ENCODE peak calls at places on chromosomes 6 and 20, in six cellular contexts. One of them, this sample, is unnamed.

GRCh38 chr6:6825986-6826901 is 237.7 kb downstream of the LY86 start:
- DNase-seq in HepG2: no peak
- DNase-seq in K562: no peak
- DNase-seq in H1: no peak
- DNase-seq in GM12891: peak; percentile 41
- DNase-seq in GM12878: peak; percentile 69
- DNase-seq in this sample: peak; percentile 56

GRCh38 chr6:35181933-35182612 is 31.7 kb upstream of the SCUBE3 start:
- DNase-seq in HepG2: no peak
- DNase-seq in K562: no peak
- DNase-seq in H1: peak; percentile 64
- DNase-seq in GM12891: no peak
- DNase-seq in GM12878: no peak
- DNase-seq in this sample: no peak

GRCh38 chr6:139262519-139263300 is 29.1 kb downstream of the TXLNB start:
- DNase-seq in HepG2: no peak
- DNase-seq in K562: no peak
- DNase-seq in H1: no peak
- DNase-seq in GM12891: no peak
- DNase-seq in GM12878: no peak
- DNase-seq in this sample: no peak

GRCh38 chr20:30485331-30486102 is 771.9 kb upstream of the DEFB115 start:
- DNase-seq in HepG2: no peak
- DNase-seq in K562: no peak
- DNase-seq in H1: peak; percentile 16
- DNase-seq in GM12891: no peak
- DNase-seq in GM12878: no peak
- DNase-seq in this sample: no peak

GRCh38 chr6:42407379-42407778 is 44.3 kb downstream of the TRERF1 start:
- DNase-seq in HepG2: no peak
- DNase-seq in K562: peak; percentile 43
- DNase-seq in H1: no peak
- DNase-seq in GM12891: no peak
- DNase-seq in GM12878: no peak
- DNase-seq in this sample: no peak

GRCh38 chr6:16483315-16483875 is 245.0 kb downstream of the GMPR start:
- DNase-seq in HepG2: no peak
- DNase-seq in K562: no peak
- DNase-seq in H1: no peak
- DNase-seq in GM12891: no peak
- DNase-seq in GM12878: no peak
- DNase-seq in this sample: no peak

GRCh38 chr6:169831450-169832246 is 80.2 kb downstream of the ERMARD start:
- DNase-seq in HepG2: peak; percentile 60
- DNase-seq in K562: peak; percentile 87
- DNase-seq in H1: peak; percentile 97
- DNase-seq in GM12891: peak; percentile 69
- DNase-seq in GM12878: no peak
- DNase-seq in this sample: peak; percentile 57

GRCh38 chr20:45470939-45471338 is 1.4 kb downstream of the WFDC2 start:
- DNase-seq in HepG2: no peak
- DNase-seq in K562: no peak
- DNase-seq in H1: no peak
- DNase-seq in GM12891: no peak
- DNase-seq in GM12878: no peak
- DNase-seq in this sample: no peak

GRCh38 chr20:60038400-60038799 is 80.2 kb downstream of the CDH26 start:
- DNase-seq in HepG2: no peak
- DNase-seq in K562: no peak
- DNase-seq in H1: no peak
- DNase-seq in GM12891: no peak
- DNase-seq in GM12878: no peak
- DNase-seq in this sample: no peak

GRCh38 chr6:44096615-44097014 is 30.6 kb downstream of the MRPL14 start:
- DNase-seq in HepG2: peak; percentile 77
- DNase-seq in K562: peak; percentile 56
- DNase-seq in H1: peak; percentile 75
- DNase-seq in GM12891: peak; percentile 74
- DNase-seq in GM12878: peak; percentile 27
- DNase-seq in this sample: peak; percentile 69

GRCh38 chr6:118799826-118800225 is 94.1 kb upstream of the ASF1A start:
- DNase-seq in HepG2: no peak
- DNase-seq in K562: no peak
- DNase-seq in H1: no peak
- DNase-seq in GM12891: no peak
- DNase-seq in GM12878: no peak
- DNase-seq in this sample: no peak

GRCh38 chr20:34941224-34941623 is 14.4 kb downstream of the GSS start:
- DNase-seq in HepG2: no peak
- DNase-seq in K562: no peak
- DNase-seq in H1: no peak
- DNase-seq in GM12891: no peak
- DNase-seq in GM12878: no peak
- DNase-seq in this sample: no peak

GRCh38 chr20:34942301-34942700 is 13.3 kb downstream of the GSS start:
- DNase-seq in HepG2: no peak
- DNase-seq in K562: no peak
- DNase-seq in H1: no peak
- DNase-seq in GM12891: no peak
- DNase-seq in GM12878: no peak
- DNase-seq in this sample: no peak

GRCh38 chr20:34940126-34940525 is 15.5 kb downstream of the GSS start:
- DNase-seq in HepG2: no peak
- DNase-seq in K562: no peak
- DNase-seq in H1: no peak
- DNase-seq in GM12891: no peak
- DNase-seq in GM12878: no peak
- DNase-seq in this sample: no peak

GRCh38 chr20:34943808-34944568 is 11.6 kb downstream of the GSS start:
- DNase-seq in HepG2: no peak
- DNase-seq in K562: no peak
- DNase-seq in H1: no peak
- DNase-seq in GM12891: no peak
- DNase-seq in GM12878: no peak
- DNase-seq in this sample: no peak

GRCh38 chr20:34938466-34939163 is 17.0 kb downstream of the GSS start:
- DNase-seq in HepG2: no peak
- DNase-seq in K562: no peak
- DNase-seq in H1: no peak
- DNase-seq in GM12891: no peak
- DNase-seq in GM12878: no peak
- DNase-seq in this sample: no peak
- TF ChIP-seq POLR2AphosphoS5 in HepG2: no peak
- TF ChIP-seq POLR2AphosphoS5 in K562: no peak
- TF ChIP-seq POLR2AphosphoS5 in H1: no peak
- TF ChIP-seq POLR2AphosphoS5 in GM12891: no peak
- TF ChIP-seq POLR2AphosphoS5 in GM12878: no peak
- TF ChIP-seq POLR2AphosphoS5 in this sample: no peak

GRCh38 chr20:36215778-36216177 is 20.5 kb upstream of the AAR2 start:
- DNase-seq in HepG2: no peak
- DNase-seq in K562: no peak
- DNase-seq in H1: no peak
- DNase-seq in GM12891: no peak
- DNase-seq in GM12878: no peak
- DNase-seq in this sample: no peak
- TF ChIP-seq POLR2A in HepG2: no peak
- TF ChIP-seq POLR2A in K562: no peak
- TF ChIP-seq POLR2A in H1: no peak
- TF ChIP-seq POLR2A in GM12891: no peak
- TF ChIP-seq POLR2A in GM12878: no peak
- TF ChIP-seq POLR2A in this sample: no peak

DNA sequence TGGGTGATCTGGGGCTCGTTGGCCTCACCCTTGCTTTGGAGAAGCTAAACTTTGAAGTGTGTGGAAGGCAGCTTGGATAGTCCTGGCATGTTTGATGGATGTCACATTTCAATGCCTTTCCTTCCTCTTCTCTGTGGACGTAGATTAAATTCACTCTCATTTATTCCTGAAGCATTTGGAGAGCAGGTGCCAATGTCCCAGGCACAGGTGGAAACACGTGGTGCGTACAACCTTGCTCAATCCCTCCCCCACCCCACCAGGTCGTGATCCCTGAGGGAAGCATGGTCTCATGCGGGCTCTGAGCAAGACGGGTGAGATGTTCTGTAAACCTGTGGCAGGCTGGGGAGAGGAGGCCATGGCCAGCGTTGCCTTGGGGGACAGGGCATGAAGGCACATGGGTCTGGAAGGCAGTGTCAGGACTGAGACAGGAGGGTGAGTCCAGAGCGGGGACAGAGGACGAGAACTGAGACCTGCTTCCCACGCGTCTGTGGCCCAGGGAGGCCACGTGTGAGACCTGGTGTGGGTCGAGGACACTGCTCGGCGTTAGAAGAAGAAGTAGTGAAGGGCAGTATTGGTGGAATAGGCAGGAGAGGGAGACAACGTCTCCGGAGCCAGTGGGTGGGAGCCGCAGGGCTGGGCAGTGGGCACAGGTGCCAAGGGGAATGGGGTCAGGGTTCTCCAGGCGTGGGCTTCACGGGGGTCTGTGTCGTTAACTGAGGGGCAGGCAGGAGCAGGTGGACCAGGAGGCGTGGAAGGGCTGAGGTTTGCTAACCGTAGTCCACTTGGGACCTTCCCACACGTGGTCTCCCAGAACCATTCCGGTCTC is 34.4 kb downstream of the SMOC2 start:
- DNase-seq in HepG2: no peak
- DNase-seq in K562: no peak
- DNase-seq in H1: no peak
- DNase-seq in GM12891: no peak
- DNase-seq in GM12878: no peak
- DNase-seq in this sample: no peak
- TF ChIP-seq TAF1 in HepG2: no peak
- TF ChIP-seq TAF1 in K562: no peak
- TF ChIP-seq TAF1 in H1: no peak
- TF ChIP-seq TAF1 in GM12891: no peak
- TF ChIP-seq TAF1 in GM12878: no peak
- TF ChIP-seq TAF1 in this sample: no peak

GRCh38 chr6:117272032-117272866 is 6.9 kb downstream of the VGLL2 start:
- DNase-seq in HepG2: no peak
- DNase-seq in K562: no peak
- DNase-seq in H1: no peak
- DNase-seq in GM12891: no peak
- DNase-seq in GM12878: no peak
- DNase-seq in this sample: no peak
- TF ChIP-seq POLR2AphosphoS5 in HepG2: no peak
- TF ChIP-seq POLR2AphosphoS5 in K562: no peak
- TF ChIP-seq POLR2AphosphoS5 in H1: no peak
- TF ChIP-seq POLR2AphosphoS5 in GM12891: no peak
- TF ChIP-seq POLR2AphosphoS5 in GM12878: no peak
- TF ChIP-seq POLR2AphosphoS5 in this sample: no peak

GRCh38 chr20:24469116-24470030 is at the start of gene SYNDIG1:
- DNase-seq in HepG2: no peak
- DNase-seq in K562: no peak
- DNase-seq in H1: peak; percentile 84
- DNase-seq in GM12891: no peak
- DNase-seq in GM12878: no peak
- DNase-seq in this sample: no peak
- TF ChIP-seq POLR2A in HepG2: no peak
- TF ChIP-seq POLR2A in K562: no peak
- TF ChIP-seq POLR2A in H1: no peak
- TF ChIP-seq POLR2A in GM12891: no peak
- TF ChIP-seq POLR2A in GM12878: no peak
- TF ChIP-seq POLR2A in this sample: no peak

DNA sequence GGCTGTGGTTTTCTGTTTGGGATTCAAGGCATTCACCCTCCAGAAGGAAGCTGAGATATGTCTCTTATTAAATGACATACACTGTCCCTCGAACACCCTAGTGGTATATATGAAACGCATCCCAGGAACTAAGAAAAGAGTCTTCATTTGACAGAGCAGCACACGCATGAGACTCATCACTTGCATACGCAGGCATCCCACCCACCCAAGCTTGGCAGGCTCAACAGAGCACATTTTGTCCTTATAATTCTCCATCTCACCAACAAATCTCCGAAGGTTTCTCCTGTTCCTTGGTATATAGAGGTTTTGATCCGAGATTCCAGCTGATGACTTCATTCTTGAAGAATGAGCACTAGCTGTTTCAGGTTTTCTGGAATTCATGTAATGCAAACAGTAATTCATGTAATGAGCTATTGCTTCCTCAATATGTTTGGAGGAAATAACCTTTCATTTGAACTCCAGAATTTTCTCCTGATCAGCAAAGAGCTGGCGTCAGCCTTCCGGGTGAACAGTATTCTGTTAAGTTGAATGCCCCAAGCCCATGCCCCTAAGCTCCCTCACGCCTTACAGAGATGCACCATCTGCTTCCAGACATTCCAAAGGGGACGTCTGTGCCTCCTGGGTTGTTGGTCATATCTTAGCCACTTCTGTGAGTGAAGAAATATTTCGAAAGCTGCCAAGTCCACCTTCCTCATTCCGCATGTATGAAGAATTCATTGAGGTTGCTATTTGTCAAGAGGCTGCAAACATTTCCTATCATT is 66.0 kb upstream of the CDH4 start:
- DNase-seq in HepG2: no peak
- DNase-seq in K562: no peak
- DNase-seq in H1: no peak
- DNase-seq in GM12891: no peak
- DNase-seq in GM12878: no peak
- DNase-seq in this sample: no peak
- TF ChIP-seq TAF1 in HepG2: no peak
- TF ChIP-seq TAF1 in K562: no peak
- TF ChIP-seq TAF1 in H1: no peak
- TF ChIP-seq TAF1 in GM12891: no peak
- TF ChIP-seq TAF1 in GM12878: no peak
- TF ChIP-seq TAF1 in this sample: no peak

DNA sequence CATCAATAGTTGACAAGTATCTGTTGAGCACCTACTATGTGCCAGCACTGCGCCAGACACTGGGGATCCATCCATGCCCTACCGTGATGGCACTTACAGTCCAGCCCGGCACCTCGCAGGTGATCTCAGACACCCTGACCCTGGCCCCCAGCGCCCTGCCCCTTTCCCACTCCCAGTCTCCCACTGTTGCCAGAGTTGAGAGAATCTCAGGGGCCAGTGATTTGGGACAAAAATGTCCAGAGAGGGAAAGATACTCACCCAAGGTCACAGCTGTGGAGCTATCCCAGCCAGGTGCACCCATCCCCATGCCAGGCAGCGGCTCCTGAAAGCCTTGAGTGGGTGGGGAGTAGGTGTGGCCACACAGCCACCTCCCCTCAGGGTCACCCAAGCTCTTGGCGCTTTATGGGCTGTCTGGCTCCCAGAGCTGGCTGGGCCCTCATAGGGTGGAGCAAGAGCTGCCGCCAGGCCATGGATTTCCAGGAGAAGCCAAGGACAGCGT is 3.3 kb downstream of the PI16 start:
- DNase-seq in HepG2: no peak
- DNase-seq in K562: no peak
- DNase-seq in H1: no peak
- DNase-seq in GM12891: no peak
- DNase-seq in GM12878: no peak
- DNase-seq in this sample: no peak
- TF ChIP-seq POLR2AphosphoS5 in HepG2: no peak
- TF ChIP-seq POLR2AphosphoS5 in K562: no peak
- TF ChIP-seq POLR2AphosphoS5 in H1: no peak
- TF ChIP-seq POLR2AphosphoS5 in GM12891: no peak
- TF ChIP-seq POLR2AphosphoS5 in GM12878: no peak
- TF ChIP-seq POLR2AphosphoS5 in this sample: no peak

GRCh38 chr6:53547815-53548496 is 3.1 kb upstream of the GCLC start:
- DNase-seq in HepG2: peak; percentile 94
- DNase-seq in K562: peak; percentile 94
- DNase-seq in H1: peak; percentile 93
- DNase-seq in GM12891: peak; percentile 81
- DNase-seq in GM12878: peak; percentile 69
- DNase-seq in this sample: peak; percentile 82
- TF ChIP-seq POLR2A in HepG2: peak; percentile 87
- TF ChIP-seq POLR2A in K562: no peak
- TF ChIP-seq POLR2A in H1: peak; percentile 51
- TF ChIP-seq POLR2A in GM12891: no peak
- TF ChIP-seq POLR2A in GM12878: no peak
- TF ChIP-seq POLR2A in this sample: peak; percentile 33

GRCh38 chr6:166705070-166705469 is 78.0 kb upstream of the RPS6KA2 start:
- DNase-seq in HepG2: no peak
- DNase-seq in K562: no peak
- DNase-seq in H1: no peak
- DNase-seq in GM12891: no peak
- DNase-seq in GM12878: no peak
- DNase-seq in this sample: no peak
- TF ChIP-seq TAF1 in HepG2: no peak
- TF ChIP-seq TAF1 in K562: no peak
- TF ChIP-seq TAF1 in H1: no peak
- TF ChIP-seq TAF1 in GM12891: no peak
- TF ChIP-seq TAF1 in GM12878: no peak
- TF ChIP-seq TAF1 in this sample: no peak

This sample was measured in GM12892.